ENCODE peak calls at places on chromosomes 2 and 18, in five cellular contexts. N, D, F, A and B are unnamed samples.

GRCh38 chr2:64685430-64685829 is 31.7 kb upstream of the SERTAD2 start:
- DNase-seq in D (no peak), N (peak; percentile 33), A (no peak), F (no peak), B (no peak)

GRCh38 chr18:23191952-23192662 is 56.8 kb downstream of the CABLES1 start:
- DNase-seq in N (peak; percentile 66), A (peak; percentile 85), F (no peak), D (no peak), B (peak; percentile 83)

GRCh38 chr18:74249181-74249968 is 42.4 kb downstream of the CYB5A start:
- DNase-seq in D (no peak), N (peak; percentile 91), F (no peak), A (no peak), B (no peak)

GRCh38 chr2:195364015-195364965 is 292.7 kb upstream of the SLC39A10 start:
- DNase-seq in A (no peak), F (no peak), D (no peak), N (peak; percentile 92), B (no peak)

GRCh38 chr18:48392266-48392665 is 16.9 kb downstream of the ZBTB7C start:
- DNase-seq in N (no peak), A (no peak), D (no peak), F (no peak), B (no peak)

GRCh38 chr2:142307086-142307485 is 176.3 kb upstream of the LRP1B start:
- DNase-seq in D (no peak), N (peak; percentile 8), A (no peak), F (no peak), B (no peak)

GRCh38 chr18:45652303-45652702 is 37.0 kb downstream of the SLC14A2 start:
- DNase-seq in F (no peak), D (no peak), A (no peak), N (no peak), B (no peak)

GRCh38 chr2:181140414-181140813 is 160.0 kb downstream of the UBE2E3 start:
- DNase-seq in D (no peak), N (no peak), F (no peak), A (no peak), B (no peak)

GRCh38 chr2:186460465-186460864 is 25.6 kb upstream of the ZC3H15 start:
- DNase-seq in F (no peak), D (no peak), A (no peak), N (peak; percentile 39), B (no peak)

GRCh38 chr18:23228102-23229051 is 93.1 kb downstream of the CABLES1 start:
- DNase-seq in A (no peak), D (no peak), N (no peak), F (no peak), B (no peak)

GRCh38 chr18:60549338-60549960 is 176.9 kb upstream of the MC4R start:
- DNase-seq in N (peak; percentile 74), A (no peak), D (no peak), F (peak; percentile 2), B (no peak)

GRCh38 chr2:134391751-134392160 is 137.9 kb downstream of the MGAT5 start:
- DNase-seq in D (no peak), F (no peak), A (no peak), N (peak; percentile 86), B (no peak)

GRCh38 chr2:241064008-241064801 is 37.9 kb downstream of the MTERF4 start:
- DNase-seq in F (no peak), D (peak; percentile 72), A (peak; percentile 66), N (peak; percentile 9), B (no peak)

GRCh38 chr2:80105020-80105419 is 199.5 kb downstream of the LRRTM1 start:
- DNase-seq in A (no peak), D (no peak), N (no peak), F (no peak), B (no peak)

GRCh38 chr2:234792566-234792965 is 159.3 kb upstream of the SH3BP4 start:
- DNase-seq in F (no peak), A (no peak), N (no peak), D (no peak), B (no peak)

GRCh38 chr2:3435440-3435839 is 55.9 kb downstream of the TRAPPC12 start:
- DNase-seq in N (no peak), F (no peak), A (no peak), D (no peak), B (no peak)

GRCh38 chr2:119198267-119198840 is 25.3 kb upstream of the STEAP3 start:
- DNase-seq in N (no peak), A (no peak), F (no peak), D (peak; percentile 55), B (no peak)

GRCh38 chr2:99485411-99485810 is 4.4 kb downstream of the REV1 start:
- DNase-seq in F (no peak), N (no peak), D (no peak), A (no peak), B (no peak)

GRCh38 chr2:18719978-18720775 is 130.8 kb upstream of the NT5C1B start:
- DNase-seq in N (peak; percentile 64), A (no peak), D (no peak), F (no peak), B (no peak)

GRCh38 chr2:236663671-236664101 is 94.1 kb downstream of the ACKR3 start:
- DNase-seq in D (peak; percentile 14), F (no peak), N (peak; percentile 18), A (peak; percentile 74), B (peak; percentile 61)

GRCh38 chr18:22063077-22063476 is 106.3 kb upstream of the GATA6 start:
- DNase-seq in F (no peak), A (no peak), N (no peak), D (no peak), B (no peak)

GRCh38 chr2:160227252-160227651 is 27.2 kb upstream of the ITGB6 start:
- DNase-seq in F (no peak), D (no peak), N (peak; percentile 93), A (no peak), B (no peak)

GRCh38 chr2:86249843-86250402 is 50.7 kb downstream of the MRPL35 start:
- DNase-seq in D (no peak), F (no peak), N (no peak), A (no peak), B (no peak)

GRCh38 chr2:102112271-102112670 is 30.3 kb upstream of the IL1R1 start:
- DNase-seq in D (no peak), F (no peak), A (no peak), N (no peak), B (no peak)

GRCh38 chr18:79988925-79989361 is 580 bp upstream of the TXNL4A start:
- DNase-seq in N (no peak), A (no peak), D (peak; percentile 48), F (no peak), B (no peak)

GRCh38 chr2:70552501-70553333 is 909 bp downstream of the TGFA start:
- DNase-seq in D (no peak), N (peak; percentile 52), A (no peak), F (peak; percentile 9), B (no peak)

GRCh38 chr2:85902496-85902895 is 13.7 kb upstream of the ST3GAL5 start:
- DNase-seq in A (no peak), N (peak; percentile 64), F (no peak), D (no peak), B (no peak)

GRCh38 chr2:100982431-100982861 is 19.6 kb upstream of the RPL31 start:
- DNase-seq in D (no peak), F (no peak), N (no peak), A (peak; percentile 30), B (no peak)

GRCh38 chr2:107595749-107596148 is 230.9 kb upstream of the RGPD4 start:
- DNase-seq in D (no peak), A (no peak), N (peak; percentile 66), F (no peak), B (no peak)

GRCh38 chr2:76749858-76750257 is 772.3 kb downstream of the LRRTM4 start:
- DNase-seq in D (no peak), N (no peak), F (no peak), A (no peak), B (no peak)

DNA sequence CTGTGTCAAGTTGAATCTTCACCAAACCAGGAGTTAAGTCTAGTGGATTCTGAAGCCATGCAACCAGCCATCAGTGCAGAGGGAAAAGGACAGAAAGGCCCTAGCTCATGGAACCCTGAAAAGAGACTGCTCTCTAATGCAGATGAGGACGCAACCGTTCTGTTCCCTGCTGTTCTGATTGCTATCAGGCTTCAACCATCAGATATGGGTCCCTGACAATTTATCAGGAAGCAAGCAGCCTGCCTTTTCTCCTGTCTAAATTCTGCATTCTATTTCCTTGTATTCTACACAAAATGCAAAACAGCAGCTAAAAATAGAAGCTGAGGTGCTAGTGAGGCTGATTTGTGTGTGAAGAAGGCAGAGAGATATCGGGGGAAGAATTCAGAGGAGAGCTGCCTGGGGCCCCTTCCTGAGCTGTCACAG is 68.4 kb upstream of the RTN4 start:
- DNase-seq in A (no peak), D (no peak), N (no peak), F (no peak), B (no peak)
- H3K4me3 ChIP-seq in A (no peak overlapping the region), D (no peak overlapping the region), N (no peak overlapping the region), F (no peak overlapping the region), B (no peak overlapping the region)

DNA sequence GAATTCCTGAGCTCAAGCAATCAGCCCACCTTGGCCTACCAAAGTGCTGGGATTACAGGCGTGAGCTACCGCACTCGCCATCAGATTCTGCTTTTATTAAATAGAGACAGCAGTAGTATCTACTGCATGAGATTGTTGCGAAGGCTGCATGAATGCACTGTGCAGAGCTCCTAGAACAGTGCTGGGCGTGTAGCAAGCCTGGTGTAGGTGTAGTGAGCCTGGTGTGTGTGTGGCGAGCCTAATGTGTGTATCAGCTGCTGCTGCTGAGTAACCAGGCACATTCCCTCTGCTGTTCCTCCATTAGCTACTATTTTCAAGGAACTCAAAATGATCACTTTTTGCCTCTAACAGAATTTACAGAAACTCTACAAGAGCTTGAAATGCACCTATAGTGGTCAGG is 57.6 kb downstream of the PTPRM start:
- DNase-seq in A (no peak), N (no peak), F (no peak), D (no peak), B (no peak)
- H3K27me3 ChIP-seq in A (no peaks in the 10 kb centered on the region), N (no peaks in the 10 kb centered on the region), F (no peaks in the 10 kb centered on the region), D (no peaks in the 10 kb centered on the region), B (no peaks in the 10 kb centered on the region)

DNA sequence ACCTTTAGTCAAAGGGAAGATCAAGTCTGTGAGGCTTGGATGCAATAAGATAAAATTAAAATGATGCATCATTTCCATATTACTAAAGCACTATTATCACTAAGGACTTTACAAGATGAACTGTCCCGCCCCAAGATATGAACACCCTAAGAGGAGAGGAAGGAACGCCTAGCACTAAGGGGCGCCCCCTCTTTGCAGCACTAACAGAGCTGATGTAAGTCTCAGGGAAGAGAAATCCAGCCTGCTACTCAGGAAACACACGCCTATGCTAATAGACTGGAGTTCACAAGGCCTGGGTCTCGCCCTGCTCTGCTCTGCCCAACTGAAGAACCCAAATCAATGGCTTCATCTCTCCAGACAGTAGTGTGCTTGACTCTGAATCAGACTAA is 6.1 kb downstream of the INO80C start:
- DNase-seq in A (no peak), D (no peak), F (no peak), N (no peak), B (no peak)
- H3K4me3 ChIP-seq in A (no peak overlapping the region), D (no peak overlapping the region), F (no peak overlapping the region), N (no peak overlapping the region), B (no peak overlapping the region)

DNA sequence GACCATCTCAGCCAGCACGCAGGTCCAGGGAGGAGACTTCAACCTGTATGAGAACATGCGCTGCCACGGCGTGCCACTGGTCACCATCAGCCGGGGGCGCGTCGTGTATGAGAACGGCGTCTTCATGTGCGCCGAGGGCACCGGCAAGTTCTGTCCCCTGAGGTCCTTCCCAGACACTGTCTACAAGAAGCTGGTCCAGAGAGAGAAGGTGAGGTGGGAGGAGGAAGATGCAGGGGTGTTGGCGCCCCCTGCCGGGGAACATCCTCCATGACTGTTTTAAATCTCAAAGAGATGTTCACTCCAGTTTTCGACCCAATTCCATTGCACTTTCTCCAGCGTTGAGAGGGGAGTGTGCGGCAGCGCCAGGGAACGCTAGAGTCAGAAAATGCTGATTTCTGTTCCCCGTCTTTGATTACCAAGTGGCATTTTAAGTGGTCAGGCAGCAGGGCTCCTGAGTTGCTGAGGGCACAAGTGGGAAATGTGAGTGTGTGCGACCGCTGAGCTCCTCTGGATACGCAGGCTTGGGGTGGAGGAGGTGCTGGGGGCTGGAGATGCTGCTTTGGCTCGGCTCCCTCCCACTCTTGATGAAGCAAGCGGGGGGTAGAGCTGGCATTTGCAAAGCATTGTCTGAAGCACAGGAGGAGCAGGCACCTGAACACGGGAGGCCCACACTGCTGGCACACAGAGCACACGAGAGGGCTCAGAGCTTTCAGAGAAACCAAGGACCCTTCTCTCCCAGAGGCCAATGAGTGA is 27.7 kb upstream of the MAPRE3 start:
- DNase-seq in A (peak; percentile 74), F (peak; percentile 48), N (peak; percentile 35), D (peak; percentile 36), B (peak; percentile 50)
- H3K27me3 ChIP-seq in A (no peaks in the 10 kb centered on the region), F (no peaks in the 10 kb centered on the region), N (peaks cover 5% of the 10 kb centered on the region), D (no peaks in the 10 kb centered on the region), B (no peaks in the 10 kb centered on the region)